ENCODE peak calls at places on chromosomes 5 and 9, in eight cellular contexts. C, W, Q, I, U, D, M and K are unnamed samples. For H3K9me3, the result is how much of the 10 kb centered on the place peaks cover.

GRCh38 chr5:163306421-163306820 is 131.0 kb upstream of the CCNG1 start:
- DNase-seq in C (no peak), W (no peak), Q (no peak), I (peak), U (peak), D (no peak), M (no peak), K (no peak)

GRCh38 chr5:68246802-68247201 is 31.2 kb downstream of the PIK3R1 start:
- DNase-seq in C (no peak), W (no peak), Q (no peak), I (no peak), U (no peak), D (no peak), M (no peak), K (no peak)

GRCh38 chr9:96554326-96554725 is 65.3 kb downstream of the CDC14B start:
- DNase-seq in C (no peak), W (no peak), Q (no peak), I (no peak), U (no peak), D (no peak), M (no peak), K (no peak)

GRCh38 chr5:163094492-163095180 is 342.8 kb upstream of the CCNG1 start:
- DNase-seq in C (no peak), W (no peak), Q (no peak), I (no peak), U (no peak), D (peak), M (no peak), K (no peak)

GRCh38 chr9:69389437-69389995 is 64.5 kb downstream of the ENTREP1 start:
- DNase-seq in C (no peak), W (no peak), Q (no peak), I (no peak), U (no peak), D (no peak), M (no peak), K (no peak)

GRCh38 chr5:43422143-43422542 is 10.0 kb upstream of the CCL28 start:
- DNase-seq in C (no peak), W (peak), Q (no peak), I (no peak), U (no peak), D (no peak), M (no peak), K (no peak)

GRCh38 chr5:179192891-179193470 is 132.8 kb downstream of the ZNF354C start:
- DNase-seq in C (no peak), W (no peak), Q (peak), I (no peak), U (no peak), D (no peak), M (peak), K (no peak)

GRCh38 chr5:170305016-170305645 is 7.6 kb upstream of the LCP2 start:
- DNase-seq in C (no peak), W (no peak), Q (no peak), I (no peak), U (no peak), D (no peak), M (no peak), K (no peak)

GRCh38 chr9:20441704-20442423 is 180.4 kb downstream of the MLLT3 start:
- DNase-seq in C (no peak), W (no peak), Q (no peak), I (no peak), U (no peak), D (peak), M (no peak), K (peak)

GRCh38 chr5:90982576-90982975 is 400.5 kb downstream of the ARRDC3 start:
- DNase-seq in C (no peak), W (no peak), Q (no peak), I (peak), U (no peak), D (no peak), M (no peak), K (no peak)

GRCh38 chr5:135193213-135194125 is 159.4 kb upstream of the PITX1 start:
- DNase-seq in C (no peak), W (no peak), Q (peak), I (no peak), U (no peak), D (no peak), M (no peak), K (no peak)

GRCh38 chr9:136695435-136695895 is 8.2 kb upstream of the AGPAT2 start:
- DNase-seq in C (no peak), W (peak), Q (no peak), I (no peak), U (peak), D (no peak), M (no peak), K (no peak)

GRCh38 chr9:20640331-20641187 is 18.3 kb upstream of the MLLT3 start:
- DNase-seq in C (no peak), W (peak), Q (peak), I (peak), U (no peak), D (peak), M (peak), K (peak)

GRCh38 chr9:132679946-132680620 is 9.8 kb downstream of the GTF3C4 start:
- DNase-seq in C (no peak), W (no peak), Q (no peak), I (no peak), U (no peak), D (no peak), M (no peak), K (no peak)

GRCh38 chr9:96031366-96031824 is 155.9 kb downstream of the ERCC6L2 start:
- DNase-seq in C (no peak), W (no peak), Q (no peak), I (peak), U (no peak), D (no peak), M (no peak), K (peak)

GRCh38 chr9:114370251-114370984 is 17.4 kb downstream of the AKNA start:
- DNase-seq in C (no peak), W (no peak), Q (peak), I (no peak), U (no peak), D (no peak), M (peak), K (no peak)

GRCh38 chr9:2015581-2016410 is 649 bp downstream of the SMARCA2 start:
- DNase-seq in C (peak), W (peak), Q (peak), I (peak), U (no peak), D (no peak), M (peak), K (no peak)

GRCh38 chr5:154375331-154376008 is 70.3 kb upstream of the SAP30L start:
- DNase-seq in C (no peak), W (no peak), Q (no peak), I (no peak), U (no peak), D (no peak), M (no peak), K (no peak)

GRCh38 chr5:167504276-167504675 is 787.2 kb upstream of the WWC1 start:
- DNase-seq in C (no peak), W (no peak), Q (no peak), I (no peak), U (no peak), D (no peak), M (no peak), K (peak)

GRCh38 chr5:135437796-135438560 is 9.2 kb downstream of the DCANP1 start:
- DNase-seq in C (no peak), W (no peak), Q (peak), I (no peak), U (peak), D (no peak), M (peak), K (no peak)

GRCh38 chr9:35385042-35385441 is 104.9 kb upstream of the RUSC2 start:
- DNase-seq in C (no peak), W (no peak), Q (no peak), I (no peak), U (no peak), D (no peak), M (no peak), K (no peak)

GRCh38 chr5:77251921-77252320 is 41.4 kb downstream of the PDE8B start:
- DNase-seq in C (no peak), W (no peak), Q (no peak), I (no peak), U (no peak), D (no peak), M (no peak), K (no peak)

GRCh38 chr9:88988796-88989641 is 2.2 kb upstream of the S1PR3 start:
- DNase-seq in C (no peak), W (no peak), Q (no peak), I (no peak), U (no peak), D (no peak), M (no peak), K (no peak)

GRCh38 chr9:2621678-2622360 is at the start of gene VLDLR:
- DNase-seq in C (no peak), W (peak), Q (peak), I (peak), U (no peak), D (no peak), M (peak), K (no peak)

GRCh38 chr9:113674436-113674835 is 201.7 kb upstream of the ZNF618 start:
- DNase-seq in C (no peak), W (no peak), Q (no peak), I (no peak), U (no peak), D (no peak), M (no peak), K (no peak)

GRCh38 chr5:149733129-149733900 is 3.2 kb downstream of the PPARGC1B start:
- DNase-seq in C (peak), W (no peak), Q (no peak), I (no peak), U (no peak), D (no peak), M (no peak), K (no peak)
- H3K9me3 ChIP-seq in C (under half), W (under half), Q (under half), I (under half), U (under half), D (under half), M (under half), K (under half)

DNA sequence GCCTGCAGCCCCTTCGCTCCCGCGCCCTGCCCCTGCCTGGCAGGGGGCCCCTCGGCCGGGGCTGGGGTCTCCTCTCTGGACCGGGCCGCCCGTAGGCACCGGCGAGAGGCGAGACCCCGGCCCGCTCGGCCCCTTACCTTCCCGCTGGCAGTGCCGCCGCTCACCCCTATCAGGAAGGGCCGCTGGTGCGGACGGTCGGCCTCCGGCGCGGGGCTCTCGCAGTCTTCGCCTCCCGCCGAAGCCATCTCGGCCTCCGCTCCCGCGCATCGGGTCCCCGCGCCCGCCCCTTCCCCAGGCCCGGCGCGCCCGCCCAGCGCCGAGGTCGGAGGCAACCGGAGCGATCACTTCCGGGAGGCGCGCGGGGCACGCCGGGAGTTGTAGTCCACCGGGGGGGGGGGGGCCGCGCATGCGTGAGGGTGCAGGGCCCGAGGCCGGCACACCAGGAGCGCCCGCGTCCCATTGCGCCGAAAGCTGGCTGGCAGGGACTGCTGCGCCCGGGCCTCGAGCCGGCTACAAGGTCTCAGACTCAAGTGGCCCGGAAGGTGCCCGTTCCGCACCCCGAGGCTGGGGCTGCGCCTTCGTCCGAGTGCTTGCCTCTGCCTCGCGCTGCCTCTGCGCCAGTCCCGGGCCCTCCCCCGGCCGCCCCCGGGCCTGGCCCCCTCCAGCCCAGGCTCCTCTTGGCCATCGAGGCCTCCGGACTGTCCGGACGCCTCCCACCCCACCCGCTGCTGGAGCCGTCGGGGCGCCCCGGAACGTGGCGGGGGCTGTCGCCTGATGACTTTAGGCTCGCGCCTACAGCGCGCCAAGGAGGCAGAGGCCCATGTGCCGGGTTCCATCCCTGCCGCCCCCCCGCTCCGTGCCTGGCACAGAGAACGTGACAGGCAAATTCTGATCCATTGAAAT is at the start of gene UCK1:
- DNase-seq in C (peak), W (peak), Q (peak), I (peak), U (peak), D (peak), M (peak), K (no peak)
- TF ChIP-seq POLR2AphosphoS5 in C (no peak), W (peak), Q (peak), I (peak), U (no peak), D (no peak), M (peak), K (peak)

DNA sequence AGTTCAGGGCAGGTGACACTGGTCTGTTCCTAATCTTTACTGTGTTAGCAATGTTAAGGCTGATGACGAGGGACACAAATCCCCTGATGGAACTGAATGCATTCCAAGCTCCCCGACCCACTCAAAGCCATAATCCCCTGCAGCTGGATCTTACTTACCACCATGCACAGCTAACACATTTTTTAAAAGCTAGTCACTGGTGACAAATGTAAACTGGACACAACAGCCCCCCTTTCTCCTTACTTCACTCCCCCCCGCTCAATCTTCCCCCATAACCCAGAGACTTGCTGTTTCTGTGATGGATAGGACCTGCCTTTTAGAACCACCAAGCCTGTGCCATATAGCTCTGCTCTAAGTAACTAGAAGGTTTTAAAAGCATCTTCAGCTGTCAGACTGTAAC is 44.5 kb downstream of the BNC2 start:
- DNase-seq in C (no peak), W (no peak), Q (no peak), I (no peak), U (no peak), D (no peak), M (no peak), K (no peak)
- H3K9me3 ChIP-seq in C (under half), W (under half), Q (under half), I (under half), U (under half), D (under half), M (under half), K (under half)

GRCh38 chr5:14265574-14265973 is 122.4 kb downstream of the TRIO start:
- DNase-seq in C (no peak), W (no peak), Q (no peak), I (no peak), U (peak), D (no peak), M (no peak), K (no peak)
- TF ChIP-seq POLR2AphosphoS5 in C (no peak), W (no peak), Q (no peak), I (peak), U (no peak), D (no peak), M (no peak), K (no peak)

GRCh38 chr5:15752886-15753285 is 252.9 kb downstream of the FBXL7 start:
- DNase-seq in C (no peak), W (no peak), Q (peak), I (no peak), U (no peak), D (no peak), M (no peak), K (no peak)

GRCh38 chr5:15746833-15747232 is 246.9 kb downstream of the FBXL7 start:
- DNase-seq in C (no peak), W (no peak), Q (no peak), I (no peak), U (no peak), D (no peak), M (no peak), K (no peak)

DNA sequence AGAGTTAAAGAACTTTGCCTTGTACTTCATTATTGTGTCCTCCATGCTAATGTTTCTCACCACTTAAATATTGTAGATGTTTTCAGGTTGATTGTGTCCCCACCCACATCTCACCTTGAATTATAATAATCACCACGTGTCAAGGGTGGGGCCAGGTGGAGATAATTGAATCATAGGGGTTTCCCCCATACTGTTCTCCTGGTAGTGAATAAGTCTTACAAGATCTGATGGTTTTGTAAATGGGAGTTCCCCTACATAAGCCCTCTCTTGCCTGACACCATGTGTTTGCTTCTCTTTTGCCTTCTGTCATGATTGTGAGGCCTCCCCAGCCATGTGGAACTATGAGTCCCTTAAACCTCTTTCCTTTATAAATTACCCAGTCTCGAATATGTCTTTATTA is 248.3 kb downstream of the FBXL7 start:
- DNase-seq in C (no peak), W (no peak), Q (no peak), I (no peak), U (no peak), D (no peak), M (no peak), K (no peak)
- H3K9me3 ChIP-seq in C (under half), W (under half), Q (under half), I (under half), U (under half), D (under half), M (under half), K (under half)

DNA sequence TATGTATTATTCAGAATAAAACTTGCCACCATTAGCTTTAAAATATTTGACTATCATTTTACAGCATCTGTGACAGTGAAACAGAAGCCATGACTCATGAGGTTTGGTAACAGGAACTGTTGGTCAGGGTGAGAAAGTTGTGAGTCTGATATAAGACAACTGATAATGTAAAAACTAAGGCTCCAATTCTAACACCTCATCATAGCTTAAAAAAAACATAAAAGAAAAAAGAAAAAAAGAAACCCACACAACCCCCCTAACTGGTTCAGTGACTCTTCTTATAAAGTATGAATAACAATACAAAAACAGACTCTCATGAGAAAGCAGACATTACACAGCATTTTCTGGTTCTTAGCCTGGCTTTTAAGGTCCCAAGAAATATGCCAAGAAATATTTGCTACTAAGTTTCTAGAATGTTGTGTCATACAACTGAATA is 85.8 kb downstream of the MRPS27 start:
- DNase-seq in C (no peak), W (no peak), Q (no peak), I (no peak), U (no peak), D (peak), M (no peak), K (no peak)
- TF ChIP-seq POLR2AphosphoS5 in C (no peak), W (no peak), Q (no peak), I (no peak), U (no peak), D (no peak), M (no peak), K (no peak)